ENCODE peak calls at places on chromosomes 7 and 10, in seven cellular contexts. H, T, A, X, D, I and B are unnamed samples.

GRCh38 chr10:78657622-78658165 is 411.1 kb upstream of the ZMIZ1 start:
- DNase-seq in H (peak; percentile 80), T (no peak), A (peak; percentile 43), X (peak; percentile 81), D (peak; percentile 94), I (peak; percentile 70), B (peak; percentile 86)

GRCh38 chr10:99841746-99842145 is 59.3 kb downstream of the ABCC2 start:
- DNase-seq in H (no peak), T (no peak), A (no peak), X (no peak), D (no peak), I (no peak), B (peak; percentile 56)

GRCh38 chr7:96837583-96837982 is 127.9 kb upstream of the SEM1 start:
- DNase-seq in H (no peak), T (no peak), A (no peak), X (no peak), D (no peak), I (no peak), B (no peak)

GRCh38 chr10:92087750-92088395 is 164.3 kb downstream of the BTAF1 start:
- DNase-seq in H (peak; percentile 97), T (peak; percentile 65), A (peak; percentile 82), X (peak; percentile 77), D (peak; percentile 74), I (peak; percentile 88), B (peak; percentile 63)

GRCh38 chr7:10952588-10952987 is 21.1 kb upstream of the PHF14 start:
- DNase-seq in H (no peak), T (no peak), A (no peak), X (no peak), D (no peak), I (no peak), B (no peak)

GRCh38 chr7:105805619-105806018 is 70.8 kb downstream of the ATXN7L1 start:
- DNase-seq in H (peak; percentile 93), T (peak; percentile 9), A (peak; percentile 46), X (peak; percentile 70), D (peak; percentile 69), I (peak; percentile 41), B (no peak)

GRCh38 chr10:77074104-77074638 is 563.4 kb downstream of the KCNMA1 start:
- DNase-seq in H (no peak), T (no peak), A (no peak), X (no peak), D (no peak), I (no peak), B (no peak)

GRCh38 chr7:63925626-63926460 is 72.8 kb upstream of the ZNF722 start:
- DNase-seq in H (no peak), T (no peak), A (no peak), X (no peak), D (no peak), I (no peak), B (peak; percentile 97)

GRCh38 chr7:46764100-46764941 is 817.6 kb downstream of the TNS3 start:
- DNase-seq in H (no peak), T (no peak), A (peak; percentile 97), X (no peak), D (no peak), I (peak; percentile 95), B (no peak)

GRCh38 chr7:120941064-120941463 is 9.5 kb upstream of the ING3 start:
- DNase-seq in H (no peak), T (no peak), A (no peak), X (no peak), D (no peak), I (no peak), B (no peak)

GRCh38 chr7:44508328-44508990 is 18.0 kb upstream of the NUDCD3 start:
- DNase-seq in H (no peak), T (no peak), A (no peak), X (no peak), D (no peak), I (no peak), B (no peak)

GRCh38 chr7:77878500-77878899 is 79.9 kb downstream of the PHTF2 start:
- DNase-seq in H (no peak), T (no peak), A (no peak), X (no peak), D (no peak), I (no peak), B (no peak)

GRCh38 chr10:50594012-50594411 is 29.7 kb downstream of the SGMS1 start:
- DNase-seq in H (no peak), T (no peak), A (peak; percentile 86), X (no peak), D (no peak), I (peak; percentile 73), B (no peak)

GRCh38 chr10:22429981-22430421 is 84.7 kb downstream of the SPAG6 start:
- DNase-seq in H (no peak), T (no peak), A (no peak), X (no peak), D (no peak), I (peak; percentile 13), B (peak; percentile 8)

GRCh38 chr7:155962191-155962967 is 150.1 kb upstream of the SHH start:
- DNase-seq in H (no peak), T (no peak), A (peak; percentile 77), X (no peak), D (peak; percentile 11), I (peak; percentile 60), B (no peak)

GRCh38 chr10:80161321-80162084 is 29.0 kb downstream of the PLAC9 start:
- DNase-seq in H (peak; percentile 46), T (no peak), A (no peak), X (peak; percentile 42), D (peak; percentile 59), I (peak; percentile 53), B (no peak)

GRCh38 chr7:82542665-82543064 is 99.1 kb upstream of the CACNA2D1 start:
- DNase-seq in H (peak; percentile 73), T (no peak), A (peak; percentile 93), X (no peak), D (no peak), I (peak; percentile 65), B (peak; percentile 7)

GRCh38 chr7:17446340-17446739 is 147.9 kb downstream of the AHR start:
- DNase-seq in H (no peak), T (no peak), A (no peak), X (no peak), D (no peak), I (no peak), B (no peak)

GRCh38 chr10:72108811-72109618 is 20.7 kb upstream of the SPOCK2 start:
- DNase-seq in H (peak; percentile 46), T (no peak), A (peak; percentile 17), X (no peak), D (no peak), I (no peak), B (peak; percentile 91)

GRCh38 chr7:47361229-47361628 is 220.7 kb downstream of the TNS3 start:
- DNase-seq in H (no peak), T (no peak), A (no peak), X (no peak), D (no peak), I (no peak), B (no peak)

GRCh38 chr7:114758661-114759227 is 163.2 kb upstream of the MDFIC start:
- DNase-seq in H (no peak), T (no peak), A (no peak), X (no peak), D (no peak), I (no peak), B (no peak)

GRCh38 chr10:20004087-20004523 is 187.9 kb downstream of the PLXDC2 start:
- DNase-seq in H (no peak), T (no peak), A (peak; percentile 45), X (no peak), D (no peak), I (peak; percentile 52), B (peak; percentile 26)

GRCh38 chr7:151124205-151124880 is 38.1 kb downstream of the AGAP3 start:
- DNase-seq in H (no peak), T (no peak), A (no peak), X (no peak), D (no peak), I (no peak), B (no peak)

GRCh38 chr7:151123485-151124204 is 37.4 kb downstream of the AGAP3 start:
- DNase-seq in H (peak; percentile 95), T (peak; percentile 87), A (peak; percentile 75), X (peak; percentile 94), D (peak; percentile 94), I (peak; percentile 81), B (peak; percentile 80)

GRCh38 chr7:151125835-151126481 is 39.7 kb downstream of the AGAP3 start:
- DNase-seq in H (peak; percentile 70), T (peak; percentile 67), A (no peak), X (no peak), D (peak; percentile 82), I (no peak), B (peak; percentile 24)

GRCh38 chr7:151125459-151125834 is 39.2 kb downstream of the AGAP3 start:
- DNase-seq in H (peak; percentile 89), T (peak; percentile 82), A (no peak), X (peak; percentile 89), D (no peak), I (peak; percentile 54), B (no peak)

DNA sequence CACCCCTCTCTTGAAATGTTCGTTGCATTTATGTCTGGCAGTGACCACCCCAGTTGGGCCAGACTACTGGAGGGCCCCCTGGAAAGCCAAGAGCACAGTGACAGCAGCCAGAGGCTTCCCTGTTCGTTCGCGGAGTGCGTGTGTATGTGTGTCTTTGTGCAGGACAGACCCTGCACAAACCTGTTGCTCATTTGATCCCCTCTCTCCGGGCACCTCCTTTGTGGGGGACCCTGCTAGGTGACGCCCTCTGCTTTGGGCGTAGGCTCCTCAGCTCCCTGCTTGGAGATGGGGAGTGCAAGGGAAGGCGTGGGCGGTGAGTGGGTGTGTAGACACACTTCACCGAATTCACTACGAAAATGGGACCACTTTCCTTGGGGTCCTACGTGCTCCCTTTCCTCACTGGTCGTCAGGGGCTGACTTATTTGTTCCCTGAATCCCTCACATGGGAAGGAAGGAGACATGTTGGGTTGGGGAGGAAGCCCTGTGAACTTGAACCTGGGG is 38.7 kb downstream of the AGAP3 start:
- DNase-seq in H (no peak), T (no peak), A (no peak), X (no peak), D (no peak), I (no peak), B (no peak)
- H3K4me2 ChIP-seq in H (peak overlapping the region; percentile 81), T (no peak overlapping the region), A (no peak overlapping the region), X (peak overlapping the region; percentile 51), D (peak overlapping the region; percentile 47), I (peak overlapping the region; percentile 96), B (peak overlapping the region; percentile 75)

GRCh38 chr7:33732462-33732861 is 172.9 kb upstream of the BMPER start:
- DNase-seq in H (no peak), T (no peak), A (no peak), X (no peak), D (no peak), I (no peak), B (no peak)
- H3K18ac ChIP-seq in H (no peak overlapping the region), T (no peak overlapping the region), A (no peak overlapping the region), X (no peak overlapping the region), D (no peak overlapping the region), I (no peak overlapping the region), B (no peak overlapping the region)

GRCh38 chr7:150329331-150330106 is 6.2 kb upstream of the ACTR3C start:
- DNase-seq in H (peak; percentile 56), T (no peak), A (no peak), X (peak; percentile 91), D (no peak), I (no peak), B (no peak)
- H2BK120ac ChIP-seq in H (no peak overlapping the region), T (no peak overlapping the region), A (no peak overlapping the region), X (no peak overlapping the region), D (peak overlapping the region; percentile 26), I (no peak overlapping the region), B (no peak overlapping the region)

DNA sequence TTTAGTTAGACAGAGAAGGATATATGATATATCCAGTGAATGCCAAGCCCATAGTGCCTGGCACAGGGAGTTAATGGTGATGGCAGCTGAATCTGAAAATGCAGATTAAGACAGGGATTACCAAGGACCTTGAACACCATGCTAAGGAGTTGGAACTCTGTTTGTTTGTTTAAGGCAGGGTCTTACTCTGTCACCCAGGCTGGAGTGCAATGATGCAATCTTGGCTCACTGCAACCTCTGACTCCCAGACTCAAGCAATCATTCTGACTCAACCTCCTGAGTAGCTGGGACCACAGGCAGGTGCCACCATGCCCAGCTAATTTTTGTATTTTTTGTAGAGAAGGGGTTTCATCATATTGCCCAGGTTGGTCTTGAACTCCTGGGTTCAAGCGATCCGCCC is 1.6 kb downstream of the AKR1D1 start:
- DNase-seq in H (no peak), T (no peak), A (no peak), X (no peak), D (no peak), I (no peak), B (no peak)
- H3K4me2 ChIP-seq in H (no peak overlapping the region), T (no peak overlapping the region), A (no peak overlapping the region), X (no peak overlapping the region), D (no peak overlapping the region), I (no peak overlapping the region), B (no peak overlapping the region)